ENCODE peak calls at places on chromosomes 5 and 9, in four cellular contexts. X is GM12878, B is H1, M is HepG2. D is an unnamed sample.

GRCh38 chr5:128409401-128409800 is 128.6 kb downstream of the FBN2 start:
- DNase-seq in B (no peak), M (no peak), X (no peak), D (no peak)

GRCh38 chr9:121700165-121700830 is 48.9 kb downstream of the DAB2IP start:
- DNase-seq in M (no peak), B (no peak), X (no peak), D (peak; percentile 34)

GRCh38 chr9:122248448-122248865 is 16.2 kb downstream of the RBM18 start:
- DNase-seq in M (no peak), B (no peak), X (no peak), D (no peak)

GRCh38 chr5:132641241-132641723 is 16.7 kb upstream of the IL13 start:
- DNase-seq in M (no peak), B (no peak), X (no peak), D (no peak)

GRCh38 chr9:36725777-36726356 is 153.2 kb downstream of the MELK start:
- DNase-seq in X (no peak), B (no peak), M (no peak), D (no peak)

GRCh38 chr5:79011219-79011836 is 26.2 kb upstream of the ARSB start:
- DNase-seq in X (no peak), B (no peak), M (no peak), D (no peak)

GRCh38 chr9:107637421-107638420 is 148.2 kb upstream of the KLF4 start:
- DNase-seq in B (no peak), X (no peak), M (no peak), D (no peak)

GRCh38 chr5:37184748-37185364 is 64.3 kb downstream of the CPLANE1 start:
- DNase-seq in M (no peak), X (peak; percentile 60), B (no peak), D (no peak)

GRCh38 chr5:151180291-151180690 is 22.7 kb upstream of the ANXA6 start:
- DNase-seq in M (no peak), B (no peak), X (no peak), D (peak; percentile 2)

GRCh38 chr9:6632516-6633328 is 12.8 kb downstream of the GLDC start:
- DNase-seq in M (peak; percentile 74), B (no peak), X (peak; percentile 87), D (no peak)

GRCh38 chr5:173327084-173327947 is 898 bp downstream of the STC2 start:
- DNase-seq in X (no peak), M (no peak), B (no peak), D (peak; percentile 39)

GRCh38 chr5:52579391-52579790 is 208.3 kb upstream of the ITGA1 start:
- DNase-seq in M (no peak), X (no peak), B (no peak), D (no peak)

GRCh38 chr5:178336889-178337785 is 104.5 kb upstream of the PHYKPL start:
- DNase-seq in M (no peak), B (no peak), X (no peak), D (no peak)

GRCh38 chr5:172731286-172732073 is 39.5 kb downstream of the DUSP1 start:
- DNase-seq in B (no peak), M (peak; percentile 79), X (no peak), D (no peak)

GRCh38 chr9:93670208-93671029 is 94.0 kb downstream of the PHF2 start:
- DNase-seq in X (no peak), B (no peak), M (no peak), D (no peak)

GRCh38 chr5:119476341-119476740 is 24.0 kb downstream of the HSD17B4 start:
- DNase-seq in M (no peak), X (no peak), B (no peak), D (no peak)

DNA sequence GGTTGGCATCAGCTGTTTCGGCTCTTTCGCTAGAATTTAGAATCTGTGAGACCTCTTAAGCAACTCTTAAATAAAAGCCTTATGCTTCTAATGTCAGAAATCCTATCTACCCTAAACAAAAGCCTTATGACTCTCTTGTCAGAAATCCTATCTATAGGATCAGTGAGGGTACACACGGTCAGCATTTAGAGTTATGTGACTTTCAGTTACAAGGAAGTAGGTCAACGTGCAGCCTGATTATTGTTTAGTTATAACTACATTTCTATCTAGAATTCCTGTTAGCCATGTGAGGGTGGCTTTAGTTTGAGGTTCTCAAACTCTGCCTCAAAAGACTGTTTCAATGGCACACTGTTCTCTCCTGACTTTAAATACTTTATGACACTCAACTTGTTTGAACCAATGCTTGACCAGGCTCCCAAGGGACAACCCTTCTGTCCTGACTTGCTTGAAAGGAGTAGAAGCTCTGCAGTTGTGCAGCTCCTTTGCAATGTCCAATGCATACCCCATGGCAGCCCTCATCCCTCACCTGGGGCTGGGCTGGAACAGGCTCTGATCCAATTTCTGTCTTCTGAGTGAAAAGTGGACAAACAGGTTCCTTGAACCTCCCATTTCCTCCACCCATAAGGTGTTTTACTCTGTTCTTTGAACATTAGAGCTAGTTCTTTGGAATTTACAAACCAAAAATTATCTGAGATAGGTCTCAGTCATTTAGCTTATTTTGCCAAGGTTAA is 251.6 kb upstream of the PIK3R1 start:
- DNase-seq in M (no peak), X (no peak), B (no peak), D (no peak)
- TF ChIP-seq SP1 in M (no peak), X (no peak), B (no peak), D (no peak)

DNA sequence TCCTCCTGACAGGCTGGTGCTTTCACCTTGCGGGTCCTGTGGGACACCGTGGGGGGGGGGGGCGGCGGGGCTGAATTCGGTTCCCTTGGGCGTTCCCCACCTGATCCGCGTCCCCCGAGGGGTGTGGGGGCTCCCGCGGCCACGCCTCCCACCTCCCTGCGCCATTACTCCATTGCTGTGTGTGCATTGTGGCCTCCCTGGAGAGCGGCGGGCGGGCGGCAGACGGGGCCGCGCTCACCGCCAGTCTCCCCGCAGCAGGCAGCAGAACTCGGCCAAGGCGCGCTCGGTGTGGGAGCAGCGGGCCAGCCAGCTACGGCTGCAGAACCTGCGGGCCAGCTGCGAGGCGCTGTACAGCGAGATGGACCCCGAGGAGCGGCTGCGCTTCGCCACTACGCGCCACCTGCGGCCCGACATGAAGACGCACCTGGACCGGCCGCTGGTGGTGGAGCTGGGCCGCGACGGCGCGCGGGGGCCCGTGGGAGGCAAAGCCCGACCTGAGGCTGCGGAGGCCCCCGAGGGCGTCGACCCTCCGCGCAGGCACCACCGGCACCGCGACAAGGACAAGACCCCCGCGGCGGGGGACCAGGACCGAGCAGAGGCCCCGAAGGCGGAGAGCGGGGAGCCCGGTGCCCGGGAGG is 145.3 kb downstream of the CACNA1B start:
- DNase-seq in B (no peak), X (no peak), M (no peak), D (no peak)
- TF ChIP-seq SUZ12 in B (no peak), X (peak; percentile 95), M (no peak), D (no peak)

GRCh38 chr5:96149546-96149945 is 187.9 kb upstream of the ELL2 start:
- DNase-seq in B (no peak), M (no peak), X (no peak), D (no peak)
- TF ChIP-seq SP1 in B (no peak), M (no peak), X (no peak), D (no peak)

GRCh38 chr9:73434826-73435225 is 283.2 kb downstream of the ANXA1 start:
- DNase-seq in M (no peak), X (no peak), B (no peak), D (no peak)
- TF ChIP-seq SUZ12 in M (no peak), X (no peak), B (no peak), D (no peak)